ENCODE peak calls at places on chromosomes 3 and 15, in seven cellular contexts. A, V, Z, G, H, U and P are unnamed samples.
A peak's percentile ranks its signal among the peaks of the same experiment; 100 is the strongest.

GRCh38 chr3:43291546-43291945 is 5.2 kb downstream of the SNRK start:
- DNase-seq in A (no peak), V (no peak), Z (no peak), G (no peak), H (no peak), U (no peak), P (no peak)

GRCh38 chr3:170766823-170767575 is 103.0 kb downstream of the RPL22L1 start:
- DNase-seq in A (no peak), V (no peak), Z (no peak), G (no peak), H (no peak), U (no peak), P (no peak)

GRCh38 chr15:90685688-90686434 is 31.3 kb upstream of the BLM start:
- DNase-seq in A (no peak), V (no peak), Z (peak; percentile 39), G (no peak), H (no peak), U (no peak), P (no peak)

GRCh38 chr15:66290007-66290406 is 3.4 kb upstream of the DIS3L start:
- DNase-seq in A (no peak), V (no peak), Z (no peak), G (no peak), H (no peak), U (no peak), P (no peak)

GRCh38 chr3:127183931-127184869 is 8.7 kb upstream of the PRR23E start:
- DNase-seq in A (no peak), V (no peak), Z (no peak), G (no peak), H (no peak), U (no peak), P (no peak)

GRCh38 chr3:70882104-70882503 is 569.7 kb upstream of the MDFIC2 start:
- DNase-seq in A (no peak), V (peak; percentile 83), Z (no peak), G (no peak), H (no peak), U (no peak), P (no peak)

GRCh38 chr3:178291971-178292370 is 244.3 kb upstream of the KCNMB2 start:
- DNase-seq in A (no peak), V (no peak), Z (no peak), G (no peak), H (no peak), U (no peak), P (no peak)

GRCh38 chr3:186099178-186099577 is 9.7 kb downstream of the ETV5 start:
- DNase-seq in A (peak; percentile 72), V (peak; percentile 85), Z (no peak), G (no peak), H (peak; percentile 24), U (peak; percentile 12), P (no peak)

GRCh38 chr15:44719293-44719999 is 8.1 kb downstream of the B2M start:
- DNase-seq in A (no peak), V (peak; percentile 70), Z (peak; percentile 54), G (no peak), H (no peak), U (no peak), P (no peak)

GRCh38 chr15:43151688-43152087 is 18.3 kb downstream of the TMEM62 start:
- DNase-seq in A (no peak), V (no peak), Z (no peak), G (no peak), H (no peak), U (no peak), P (no peak)

GRCh38 chr3:161274691-161275298 is 53.7 kb downstream of the NMD3 start:
- DNase-seq in A (no peak), V (peak; percentile 66), Z (peak; percentile 63), G (no peak), H (no peak), U (peak; percentile 18), P (peak; percentile 66)

GRCh38 chr3:103295974-103296570 is 861.3 kb downstream of the ZPLD1 start:
- DNase-seq in A (no peak), V (peak; percentile 48), Z (no peak), G (no peak), H (no peak), U (no peak), P (no peak)

GRCh38 chr3:56795097-56795806 is 6.5 kb downstream of the ARHGEF3 start:
- DNase-seq in A (no peak), V (peak; percentile 71), Z (no peak), G (no peak), H (no peak), U (no peak), P (peak; percentile 13)

GRCh38 chr3:34292605-34293300 is 494.3 kb downstream of the PDCD6IP start:
- DNase-seq in A (no peak), V (no peak), Z (no peak), G (no peak), H (no peak), U (no peak), P (no peak)

GRCh38 chr3:13015286-13016082 is 57.7 kb downstream of the IQSEC1 start:
- DNase-seq in A (no peak), V (no peak), Z (peak; percentile 46), G (no peak), H (no peak), U (peak; percentile 63), P (no peak)

DNA sequence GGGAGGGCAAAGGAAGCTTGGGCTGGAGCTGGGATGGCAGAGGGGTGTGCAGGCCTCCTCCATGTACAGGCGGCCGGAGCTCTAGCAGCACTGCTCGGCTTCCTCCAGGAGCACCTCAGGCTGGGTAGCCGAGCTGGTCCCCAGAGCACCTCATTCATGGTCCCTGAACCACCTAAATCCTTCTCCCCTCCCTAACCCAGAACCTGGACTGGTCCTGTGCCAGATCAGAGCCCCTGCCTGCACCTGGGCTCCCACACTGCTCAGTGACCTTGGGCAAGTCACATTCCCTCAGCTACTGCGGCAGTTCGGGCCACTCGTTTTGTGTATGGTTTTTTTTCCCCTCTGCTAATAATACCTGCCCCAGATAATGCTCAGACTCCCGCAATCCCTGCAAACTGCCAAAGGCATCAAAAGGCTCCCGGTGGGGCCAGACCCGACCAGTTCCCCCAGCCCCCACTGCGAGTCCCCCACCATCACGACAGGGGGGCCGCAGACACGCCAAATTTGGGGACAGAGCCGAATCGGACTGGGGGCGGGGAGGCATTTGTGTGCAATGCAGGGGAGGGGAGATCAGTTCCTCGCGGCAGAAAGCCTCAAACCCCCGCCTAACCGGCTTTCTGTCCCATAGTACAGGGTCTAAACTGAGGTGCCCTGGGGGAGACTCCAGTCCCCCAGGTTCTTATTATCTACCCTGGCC is 1.3 kb downstream of the SEMA7A start:
- DNase-seq in A (no peak), V (no peak), Z (no peak), G (no peak), H (no peak), U (no peak), P (peak; percentile 58)
- H3K27ac ChIP-seq in A (no peak overlapping the region), V (no peak overlapping the region), Z (no peak overlapping the region), G (no peak overlapping the region), H (no peak overlapping the region), U (no peak overlapping the region), P (no peak overlapping the region)

GRCh38 chr3:194574639-194575483 is 58.4 kb downstream of the TMEM44 start:
- DNase-seq in A (peak; percentile 46), V (peak; percentile 80), Z (no peak), G (no peak), H (no peak), U (no peak), P (no peak)
- H3K27ac ChIP-seq in A (no peak overlapping the region), V (peak overlapping the region; percentile 90), Z (peak overlapping the region; percentile 59), G (peak overlapping the region; percentile 81), H (no peak overlapping the region), U (no peak overlapping the region), P (no peak overlapping the region)

GRCh38 chr3:44729384-44729910 is at the start of gene ZNF501:
- DNase-seq in A (peak; percentile 96), V (peak; percentile 96), Z (peak; percentile 92), G (peak; percentile 43), H (peak; percentile 93), U (peak; percentile 96), P (peak; percentile 96)
- H3K27ac ChIP-seq in A (no peak within 1 kb of the TSS), V (peak within 1 kb of the TSS; percentile 20), Z (peak within 1 kb of the TSS; percentile 55), G (peak within 1 kb of the TSS; percentile 82), H (peak within 1 kb of the TSS; percentile 18), U (peak within 1 kb of the TSS; percentile 63), P (no peak within 1 kb of the TSS)

GRCh38 chr3:120596853-120597223 is 702 bp downstream of the NDUFB4 start:
- DNase-seq in A (no peak), V (no peak), Z (no peak), G (no peak), H (no peak), U (no peak), P (no peak)

GRCh38 chr3:120596116-120596852 is at the start of gene NDUFB4:
- DNase-seq in A (peak; percentile 99), V (peak; percentile 99), Z (peak; percentile 98), G (peak; percentile 76), H (peak; percentile 96), U (peak; percentile 97), P (peak; percentile 98)

GRCh38 chr3:120601554-120601953 is 5.4 kb downstream of the NDUFB4 start:
- DNase-seq in A (no peak), V (no peak), Z (no peak), G (no peak), H (no peak), U (no peak), P (no peak)

GRCh38 chr3:120597445-120598049 is 1.4 kb downstream of the NDUFB4 start:
- DNase-seq in A (no peak), V (no peak), Z (no peak), G (no peak), H (no peak), U (no peak), P (no peak)

GRCh38 chr3:120599211-120599610 is 3.1 kb downstream of the NDUFB4 start:
- DNase-seq in A (no peak), V (no peak), Z (no peak), G (no peak), H (no peak), U (no peak), P (no peak)
- H3K27ac ChIP-seq in A (no peak overlapping the region), V (no peak overlapping the region), Z (no peak overlapping the region), G (no peak overlapping the region), H (peak overlapping the region; percentile 0), U (peak overlapping the region; percentile 2), P (no peak overlapping the region)

GRCh38 chr3:62246094-62246493 is 127.3 kb downstream of the FEZF2 start:
- DNase-seq in A (no peak), V (no peak), Z (no peak), G (no peak), H (no peak), U (no peak), P (no peak)

GRCh38 chr3:62246985-62247384 is 126.4 kb downstream of the FEZF2 start:
- DNase-seq in A (no peak), V (no peak), Z (no peak), G (no peak), H (no peak), U (no peak), P (no peak)

GRCh38 chr3:62241279-62241678 is 132.1 kb downstream of the FEZF2 start:
- DNase-seq in A (no peak), V (no peak), Z (no peak), G (no peak), H (no peak), U (no peak), P (no peak)

GRCh38 chr3:62238431-62238830 is 134.9 kb downstream of the FEZF2 start:
- DNase-seq in A (no peak), V (no peak), Z (no peak), G (no peak), H (no peak), U (no peak), P (no peak)

GRCh38 chr3:62242846-62243245 is 130.5 kb downstream of the FEZF2 start:
- DNase-seq in A (no peak), V (no peak), Z (no peak), G (no peak), H (no peak), U (no peak), P (peak; percentile 55)
- H3K27ac ChIP-seq in A (no peak overlapping the region), V (no peak overlapping the region), Z (no peak overlapping the region), G (no peak overlapping the region), H (no peak overlapping the region), U (no peak overlapping the region), P (peak overlapping the region; percentile 97)

GRCh38 chr3:30664884-30665283 is 58.5 kb downstream of the TGFBR2 start:
- DNase-seq in A (no peak), V (no peak), Z (peak; percentile 69), G (no peak), H (no peak), U (no peak), P (no peak)
- H3K27ac ChIP-seq in A (no peak overlapping the region), V (no peak overlapping the region), Z (peak overlapping the region; percentile 39), G (peak overlapping the region; percentile 51), H (peak overlapping the region; percentile 31), U (peak overlapping the region; percentile 25), P (no peak overlapping the region)